ENCODE peak calls at places on chromosomes 12 and 14, in five cellular contexts. One of them, this sample, is unnamed. For H3K27me3, the result is how much of the 10 kb centered on the place peaks cover.

GRCh38 chr14:100782516-100783320 is 43.2 kb upstream of the MEG3 start:
- DNase-seq in adipocyte: no peak
- DNase-seq in upper lobe of left lung: peak
- DNase-seq in CD4-positive, CD25-positive, alpha-beta regulatory T cell: no peak
- DNase-seq in aorta: no peak
- DNase-seq in this sample: no peak

GRCh38 chr12:88036368-88036965 is 7.3 kb upstream of the C12orf50 start:
- DNase-seq in adipocyte: peak
- DNase-seq in upper lobe of left lung: no peak
- DNase-seq in CD4-positive, CD25-positive, alpha-beta regulatory T cell: peak
- DNase-seq in aorta: no peak
- DNase-seq in this sample: peak

GRCh38 chr12:34289431-34290190 is 267.3 kb downstream of the ALG10 start:
- DNase-seq in adipocyte: no peak
- DNase-seq in upper lobe of left lung: no peak
- DNase-seq in CD4-positive, CD25-positive, alpha-beta regulatory T cell: no peak
- DNase-seq in aorta: peak
- DNase-seq in this sample: no peak

GRCh38 chr12:82517027-82517426 is 158.7 kb downstream of the METTL25 start:
- DNase-seq in aorta: no peak
- DNase-seq in upper lobe of left lung: no peak
- DNase-seq in adipocyte: no peak
- DNase-seq in CD4-positive, CD25-positive, alpha-beta regulatory T cell: peak
- DNase-seq in this sample: peak

GRCh38 chr12:106760184-106760531 is 14.3 kb upstream of the RIC8B start:
- DNase-seq in adipocyte: no peak
- DNase-seq in aorta: peak
- DNase-seq in CD4-positive, CD25-positive, alpha-beta regulatory T cell: peak
- DNase-seq in upper lobe of left lung: peak
- DNase-seq in this sample: peak

GRCh38 chr14:66174453-66174891 is 311.7 kb upstream of the CCDC196 start:
- DNase-seq in CD4-positive, CD25-positive, alpha-beta regulatory T cell: no peak
- DNase-seq in adipocyte: peak
- DNase-seq in aorta: no peak
- DNase-seq in upper lobe of left lung: no peak
- DNase-seq in this sample: no peak

GRCh38 chr12:8917751-8918150 is 3.4 kb downstream of the PHC1 start:
- DNase-seq in aorta: no peak
- DNase-seq in upper lobe of left lung: no peak
- DNase-seq in adipocyte: peak
- DNase-seq in CD4-positive, CD25-positive, alpha-beta regulatory T cell: no peak
- DNase-seq in this sample: no peak

GRCh38 chr14:77458249-77458950 is 507 bp downstream of the AHSA1 start:
- DNase-seq in CD4-positive, CD25-positive, alpha-beta regulatory T cell: peak
- DNase-seq in adipocyte: peak
- DNase-seq in upper lobe of left lung: peak
- DNase-seq in aorta: no peak
- DNase-seq in this sample: peak

GRCh38 chr12:3483089-3483488 is 7.9 kb upstream of the PRMT8 start:
- DNase-seq in adipocyte: no peak
- DNase-seq in aorta: no peak
- DNase-seq in upper lobe of left lung: no peak
- DNase-seq in CD4-positive, CD25-positive, alpha-beta regulatory T cell: no peak
- DNase-seq in this sample: no peak

GRCh38 chr12:23001487-23001886 is 376.5 kb downstream of the ETNK1 start:
- DNase-seq in CD4-positive, CD25-positive, alpha-beta regulatory T cell: no peak
- DNase-seq in aorta: no peak
- DNase-seq in upper lobe of left lung: no peak
- DNase-seq in adipocyte: no peak
- DNase-seq in this sample: no peak

GRCh38 chr14:92460541-92460915 is 53.1 kb upstream of the RIN3 start:
- DNase-seq in aorta: no peak
- DNase-seq in upper lobe of left lung: no peak
- DNase-seq in CD4-positive, CD25-positive, alpha-beta regulatory T cell: no peak
- DNase-seq in adipocyte: no peak
- DNase-seq in this sample: no peak

GRCh38 chr12:42969357-42969756 is 379.8 kb upstream of the PRICKLE1 start:
- DNase-seq in adipocyte: no peak
- DNase-seq in upper lobe of left lung: no peak
- DNase-seq in aorta: no peak
- DNase-seq in CD4-positive, CD25-positive, alpha-beta regulatory T cell: no peak
- DNase-seq in this sample: no peak

GRCh38 chr12:120118710-120119097 is 2.2 kb upstream of the RAB35 start:
- DNase-seq in CD4-positive, CD25-positive, alpha-beta regulatory T cell: no peak
- DNase-seq in adipocyte: peak
- DNase-seq in upper lobe of left lung: no peak
- DNase-seq in aorta: no peak
- DNase-seq in this sample: no peak

GRCh38 chr14:20294636-20295035 is 11.1 kb downstream of the TTC5 start:
- DNase-seq in adipocyte: no peak
- DNase-seq in upper lobe of left lung: no peak
- DNase-seq in aorta: no peak
- DNase-seq in CD4-positive, CD25-positive, alpha-beta regulatory T cell: no peak
- DNase-seq in this sample: no peak

GRCh38 chr14:91380610-91381371 is 36.8 kb downstream of the CCDC88C start:
- DNase-seq in adipocyte: peak
- DNase-seq in CD4-positive, CD25-positive, alpha-beta regulatory T cell: no peak
- DNase-seq in aorta: no peak
- DNase-seq in upper lobe of left lung: no peak
- DNase-seq in this sample: peak

GRCh38 chr12:87704374-87704773 is 324.8 kb downstream of the C12orf50 start:
- DNase-seq in CD4-positive, CD25-positive, alpha-beta regulatory T cell: no peak
- DNase-seq in upper lobe of left lung: no peak
- DNase-seq in adipocyte: no peak
- DNase-seq in aorta: no peak
- DNase-seq in this sample: no peak

GRCh38 chr12:6383572-6384498 is at the start of gene LTBR:
- DNase-seq in aorta: peak
- DNase-seq in upper lobe of left lung: peak
- DNase-seq in adipocyte: peak
- DNase-seq in CD4-positive, CD25-positive, alpha-beta regulatory T cell: no peak
- DNase-seq in this sample: peak
- H3K4me3 ChIP-seq in aorta: peak
- H3K4me3 ChIP-seq in upper lobe of left lung: peak
- H3K4me3 ChIP-seq in adipocyte: peak
- H3K4me3 ChIP-seq in CD4-positive, CD25-positive, alpha-beta regulatory T cell: no peak
- H3K4me3 ChIP-seq in this sample: peak

DNA sequence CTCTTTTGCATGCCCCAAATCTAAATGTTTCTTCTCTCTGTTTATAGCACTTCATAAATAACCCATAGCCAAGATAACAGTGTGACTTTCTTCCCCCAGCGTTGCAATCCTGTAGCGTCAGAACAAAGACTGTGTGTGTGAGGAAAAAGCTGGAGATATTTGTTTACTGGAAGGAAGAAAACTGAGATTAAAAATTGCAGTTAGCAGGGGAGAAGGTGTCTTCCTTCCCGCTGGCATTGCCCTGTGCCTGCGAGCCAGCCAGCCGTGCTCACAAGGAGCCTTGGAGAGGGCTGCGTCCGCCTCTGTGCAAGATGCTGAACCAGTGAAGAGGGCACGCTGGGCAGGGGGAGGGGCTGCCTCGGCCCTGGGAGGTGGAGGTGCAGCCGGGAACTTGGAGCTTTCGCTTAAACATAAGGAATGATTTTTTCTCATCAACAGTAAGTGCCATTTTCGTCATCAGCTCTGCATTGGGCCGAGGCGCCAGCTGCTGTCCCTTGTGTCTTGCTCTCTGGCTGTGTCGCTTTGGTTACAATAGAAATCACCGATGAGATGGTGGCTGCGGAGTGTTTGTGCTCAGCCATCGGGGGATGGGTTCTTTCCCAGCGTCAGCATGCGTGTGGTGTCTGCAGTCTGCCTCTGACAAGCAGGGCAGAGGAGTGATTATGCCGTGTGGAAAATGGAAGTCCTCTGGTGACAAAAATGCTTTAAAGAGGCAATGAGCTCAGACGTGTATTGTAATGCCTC is 97.3 kb downstream of the ESR2 start:
- DNase-seq in CD4-positive, CD25-positive, alpha-beta regulatory T cell: no peak
- DNase-seq in aorta: peak
- DNase-seq in upper lobe of left lung: peak
- DNase-seq in adipocyte: peak
- DNase-seq in this sample: peak
- H3K27me3 ChIP-seq in CD4-positive, CD25-positive, alpha-beta regulatory T cell: under half
- H3K27me3 ChIP-seq in aorta: under half
- H3K27me3 ChIP-seq in upper lobe of left lung: under half
- H3K27me3 ChIP-seq in adipocyte: under half
- H3K27me3 ChIP-seq in this sample: under half

GRCh38 chr14:89187501-89187900 is 229.5 kb downstream of the FOXN3 start:
- DNase-seq in aorta: no peak
- DNase-seq in adipocyte: no peak
- DNase-seq in upper lobe of left lung: no peak
- DNase-seq in CD4-positive, CD25-positive, alpha-beta regulatory T cell: no peak
- DNase-seq in this sample: no peak
- H3K4me3 ChIP-seq in aorta: no peak
- H3K4me3 ChIP-seq in adipocyte: no peak
- H3K4me3 ChIP-seq in upper lobe of left lung: no peak
- H3K4me3 ChIP-seq in CD4-positive, CD25-positive, alpha-beta regulatory T cell: no peak
- H3K4me3 ChIP-seq in this sample: no peak

GRCh38 chr12:53961025-53961761 is 6.5 kb downstream of the HOXC12 start:
- DNase-seq in CD4-positive, CD25-positive, alpha-beta regulatory T cell: no peak
- DNase-seq in upper lobe of left lung: no peak
- DNase-seq in adipocyte: no peak
- DNase-seq in aorta: no peak
- DNase-seq in this sample: no peak
- H3K27me3 ChIP-seq in CD4-positive, CD25-positive, alpha-beta regulatory T cell: half or more
- H3K27me3 ChIP-seq in upper lobe of left lung: under half
- H3K27me3 ChIP-seq in adipocyte: half or more
- H3K27me3 ChIP-seq in aorta: under half
- H3K27me3 ChIP-seq in this sample: half or more

This sample was measured in brain microvascular endothelial cell.